ENCODE peak calls at places on chromosomes 3 and 15, in four cellular contexts. E, H, O and T are unnamed samples.

GRCh38 chr15:77633134-77633912 is 611 bp upstream of the LINGO1 start:
- DNase-seq in E (peak; percentile 62), H (no peak), O (peak; percentile 88), T (peak; percentile 95)

GRCh38 chr15:101027273-101027901 is 108.2 kb downstream of the LRRK1 start:
- DNase-seq in E (no peak), H (no peak), O (no peak), T (no peak)

GRCh38 chr15:96316953-96317629 is 13.4 kb upstream of the NR2F2 start:
- DNase-seq in E (no peak), H (no peak), O (no peak), T (no peak)

GRCh38 chr15:85792872-85793621 is 1.7 kb downstream of the KLHL25 start:
- DNase-seq in E (no peak), H (no peak), O (no peak), T (no peak)

GRCh38 chr3:144128117-144128892 is 156.7 kb downstream of the DIPK2A start:
- DNase-seq in E (no peak), H (peak; percentile 78), O (no peak), T (no peak)

GRCh38 chr3:177150970-177151627 is 46.2 kb downstream of the TBL1XR1 start:
- DNase-seq in E (peak; percentile 18), H (peak; percentile 48), O (no peak), T (no peak)

GRCh38 chr15:80275946-80276345 is 23.9 kb upstream of the CTXND1 start:
- DNase-seq in E (no peak), H (no peak), O (no peak), T (peak; percentile 48)

GRCh38 chr3:156812521-156813335 is 13.4 kb upstream of the LEKR1 start:
- DNase-seq in E (peak; percentile 82), H (no peak), O (peak; percentile 42), T (peak; percentile 96)

GRCh38 chr3:64188810-64189560 is 36.3 kb downstream of the PRICKLE2 start:
- DNase-seq in E (no peak), H (no peak), O (no peak), T (peak; percentile 66)

GRCh38 chr3:5294360-5294759 is 106.9 kb downstream of the EDEM1 start:
- DNase-seq in E (no peak), H (no peak), O (no peak), T (no peak)

DNA sequence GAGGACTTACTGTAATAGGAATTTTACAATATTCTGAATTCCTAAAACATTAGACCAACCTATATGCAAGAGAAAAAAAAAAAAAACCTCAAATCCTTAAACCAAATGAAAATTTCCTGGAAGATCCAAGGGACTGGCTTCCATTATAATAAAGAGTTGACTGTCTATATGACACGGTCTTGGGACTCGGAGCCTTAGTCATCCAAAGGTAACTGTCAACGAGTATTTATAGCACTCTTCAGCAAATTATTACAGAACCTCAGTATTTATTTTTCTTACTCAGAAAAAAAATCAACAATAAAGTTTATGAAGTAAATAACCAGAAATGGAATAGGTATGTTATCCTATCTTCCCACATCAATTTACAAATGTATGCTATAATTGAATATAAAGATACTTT is 66.0 kb downstream of the TTBK2 start:
- DNase-seq in E (no peak), H (no peak), O (no peak), T (no peak)
- TF ChIP-seq KDM1A in E (no peak), H (no peak), O (no peak), T (no peak)

DNA sequence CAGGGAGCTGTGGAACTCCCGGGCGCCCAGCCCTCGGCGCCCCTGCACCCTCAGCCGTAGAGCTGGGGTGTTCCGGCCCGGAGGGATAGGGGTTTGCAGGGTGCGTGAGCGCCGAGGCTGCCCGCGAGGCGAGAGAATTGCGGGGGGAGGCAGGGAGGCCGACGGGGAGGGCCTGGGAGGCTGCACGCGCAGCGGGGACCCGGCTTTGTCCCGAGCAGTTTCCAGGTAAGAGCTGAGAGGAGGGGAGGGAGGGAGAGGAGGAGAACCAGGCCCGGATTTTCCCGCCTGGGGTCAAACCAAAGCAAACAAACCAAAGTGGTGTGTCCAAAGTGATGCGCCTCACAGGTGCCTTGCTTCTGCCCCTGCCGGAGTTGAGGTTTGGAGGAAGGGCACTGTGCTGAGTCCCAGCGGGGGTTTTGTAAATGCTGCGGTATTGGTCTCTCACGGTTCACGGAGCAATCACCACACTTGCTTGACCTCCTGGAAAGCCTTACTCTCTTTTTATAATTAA is 146.4 kb downstream of the TJP1 start:
- DNase-seq in E (no peak), H (no peak), O (no peak), T (no peak)
- H3K4me3 ChIP-seq in E (peak overlapping the region; percentile 74), H (no peak overlapping the region), O (no peak overlapping the region), T (peak overlapping the region; percentile 80)

DNA sequence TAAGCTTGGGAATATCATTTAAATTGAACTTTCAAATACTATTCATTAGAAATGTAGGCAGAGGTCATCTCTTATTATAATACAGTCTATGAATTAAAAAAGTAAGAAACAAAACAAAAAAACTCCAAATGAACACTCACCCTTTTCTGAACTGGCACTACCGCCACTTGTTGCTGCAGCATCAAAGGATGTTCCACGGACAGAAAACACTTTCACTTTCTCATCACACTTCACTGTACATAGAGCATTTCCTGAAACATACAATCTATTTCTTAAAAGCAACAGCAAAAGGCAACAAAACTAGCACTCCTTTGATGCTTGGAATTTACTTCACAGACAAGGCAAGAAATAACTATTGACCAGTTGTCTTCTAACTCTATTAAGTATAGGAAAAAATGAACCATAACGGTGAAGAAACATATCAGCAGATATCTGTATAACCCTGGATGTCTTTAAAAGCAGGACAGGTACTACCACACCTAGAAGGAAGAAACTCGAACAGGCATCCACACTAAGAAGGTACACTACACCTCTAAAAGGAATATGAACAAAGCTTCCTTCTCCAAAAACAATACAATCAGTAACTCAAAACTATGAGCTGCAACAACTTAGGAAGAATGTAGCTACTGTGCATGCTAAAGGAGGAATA is 24.9 kb downstream of the ETFA start:
- DNase-seq in E (no peak), H (peak; percentile 28), O (no peak), T (no peak)
- TF ChIP-seq KDM1A in E (no peak), H (no peak), O (no peak), T (no peak)

DNA sequence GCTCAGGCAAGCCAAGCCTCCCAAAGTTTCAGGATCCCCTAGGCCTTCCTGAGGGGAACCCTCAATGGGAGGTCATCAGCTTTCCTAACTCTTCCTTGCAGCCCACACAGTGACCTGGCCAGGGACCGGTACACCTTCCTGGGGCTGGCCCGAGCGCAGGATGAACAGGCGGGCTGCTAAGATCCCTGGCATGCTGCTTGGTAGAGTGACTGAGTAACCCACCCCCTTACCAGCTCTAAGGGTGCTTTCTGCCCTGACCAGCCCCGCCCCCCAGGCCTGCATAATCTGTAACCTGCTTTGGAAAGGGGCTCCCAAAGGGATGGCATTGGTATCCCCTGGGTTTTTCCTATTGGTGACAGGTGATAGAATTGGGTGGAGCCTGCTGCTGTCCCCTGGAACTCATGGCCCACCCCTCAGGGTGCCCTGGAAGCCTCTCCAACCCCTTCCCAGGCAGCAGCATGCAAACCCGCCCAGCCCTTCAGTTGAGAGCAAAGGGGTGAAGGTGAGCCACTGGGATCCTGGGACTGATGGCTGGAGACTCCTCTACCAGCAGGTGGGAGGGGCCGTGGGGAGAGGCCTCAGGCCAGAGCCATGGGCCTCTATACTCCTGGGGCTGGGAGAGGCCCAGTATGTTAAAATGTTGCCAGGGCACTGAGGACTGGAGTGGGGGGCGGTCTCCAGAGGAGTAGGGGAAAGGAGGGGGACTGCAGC is 11.0 kb upstream of the KIF7 start:
- DNase-seq in E (no peak), H (no peak), O (no peak), T (no peak)
- H3K4me3 ChIP-seq in E (peak overlapping the region; percentile 65), H (no peak overlapping the region), O (no peak overlapping the region), T (no peak overlapping the region)

GRCh38 chr3:71103430-71103881 is 480.1 kb downstream of the FOXP1 start:
- DNase-seq in E (peak; percentile 40), H (no peak), O (no peak), T (no peak)
- TF ChIP-seq KDM1A in E (no peak), H (no peak), O (no peak), T (no peak)

DNA sequence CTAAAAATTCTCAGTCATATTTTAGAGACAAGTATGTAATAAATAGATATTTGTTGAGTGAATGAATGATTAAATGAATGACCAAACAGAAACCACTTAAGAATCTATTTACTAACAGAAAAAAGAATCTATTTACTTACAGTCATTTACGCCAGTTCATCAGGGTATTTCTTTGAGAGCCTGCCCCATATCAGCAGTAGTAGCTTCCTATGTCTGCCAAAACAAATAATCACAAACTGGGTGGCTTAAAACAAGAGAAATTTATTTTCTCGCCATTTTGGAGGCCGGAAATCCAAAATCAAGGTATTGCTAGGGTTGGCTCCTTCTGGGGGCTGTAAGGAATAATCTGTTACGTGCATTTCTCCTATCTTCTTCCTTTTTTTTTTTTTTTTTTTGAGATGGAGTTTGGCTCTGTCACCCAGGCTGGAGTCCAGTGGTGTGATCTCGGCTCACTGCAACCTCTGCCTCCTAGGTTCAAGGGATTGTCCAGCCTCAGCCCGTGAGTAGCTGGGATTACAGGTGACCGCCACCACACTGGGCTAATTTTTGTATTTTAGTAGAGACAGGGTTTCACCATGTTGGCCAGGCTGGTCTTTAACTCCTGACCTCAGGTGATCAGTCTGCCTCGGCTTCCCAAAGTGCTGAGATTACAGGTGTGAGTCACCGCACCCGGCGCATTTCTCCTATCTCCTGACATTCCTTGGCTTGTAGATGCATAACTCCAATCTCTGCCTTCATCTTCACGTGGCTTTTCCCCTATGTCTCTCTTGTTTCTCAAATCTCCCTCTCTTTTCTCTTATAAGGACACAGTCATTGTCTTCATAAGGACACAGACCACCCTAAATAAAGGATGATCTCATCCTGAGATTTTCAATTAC is 65.2 kb upstream of the SPPL2A start:
- DNase-seq in E (no peak), H (no peak), O (no peak), T (no peak)
- H3K4me3 ChIP-seq in E (no peak overlapping the region), H (no peak overlapping the region), O (no peak overlapping the region), T (no peak overlapping the region)

DNA sequence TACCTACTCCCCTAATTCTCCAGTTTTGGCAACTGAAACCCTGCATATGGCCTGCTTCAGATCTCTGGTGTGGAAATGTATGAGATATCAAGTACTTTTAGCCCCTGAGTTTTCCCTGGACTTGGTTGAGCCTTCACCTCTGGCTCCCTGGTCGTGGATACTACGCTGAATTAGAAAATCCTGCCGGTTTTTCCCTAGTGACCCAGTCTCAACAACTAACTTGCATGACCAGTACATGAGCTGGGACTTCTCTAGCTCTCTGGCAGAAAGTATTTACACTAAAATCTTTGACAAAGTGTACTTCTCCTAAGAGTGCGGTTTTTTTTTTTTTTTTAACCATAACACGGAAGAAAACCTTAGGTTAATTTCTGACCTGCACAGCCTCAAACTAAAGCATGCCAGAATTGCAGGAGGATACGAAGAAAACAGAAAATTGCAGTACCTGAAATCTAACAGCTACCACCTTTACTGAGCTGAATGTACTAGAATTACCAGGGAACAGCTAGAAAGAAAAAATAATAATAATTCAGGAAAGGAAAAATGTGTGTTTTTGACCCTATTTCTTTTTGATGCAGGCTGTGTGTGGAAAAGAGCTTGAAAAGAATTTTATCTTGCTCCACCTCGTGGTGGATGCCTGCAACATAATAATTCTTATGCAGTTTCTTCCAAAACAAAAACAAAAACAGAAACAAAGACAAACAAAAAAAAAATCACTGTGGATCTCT is 165.6 kb downstream of the GMNC start:
- DNase-seq in E (peak; percentile 24), H (no peak), O (no peak), T (peak; percentile 40)
- TF ChIP-seq KDM1A in E (no peak), H (no peak), O (no peak), T (no peak)

GRCh38 chr15:74128785-74129350 is 1.5 kb upstream of the ISLR2 start:
- DNase-seq in E (no peak), H (no peak), O (no peak), T (no peak)
- H3K4me3 ChIP-seq in E (no peak overlapping the region), H (no peak overlapping the region), O (no peak overlapping the region), T (no peak overlapping the region)

DNA sequence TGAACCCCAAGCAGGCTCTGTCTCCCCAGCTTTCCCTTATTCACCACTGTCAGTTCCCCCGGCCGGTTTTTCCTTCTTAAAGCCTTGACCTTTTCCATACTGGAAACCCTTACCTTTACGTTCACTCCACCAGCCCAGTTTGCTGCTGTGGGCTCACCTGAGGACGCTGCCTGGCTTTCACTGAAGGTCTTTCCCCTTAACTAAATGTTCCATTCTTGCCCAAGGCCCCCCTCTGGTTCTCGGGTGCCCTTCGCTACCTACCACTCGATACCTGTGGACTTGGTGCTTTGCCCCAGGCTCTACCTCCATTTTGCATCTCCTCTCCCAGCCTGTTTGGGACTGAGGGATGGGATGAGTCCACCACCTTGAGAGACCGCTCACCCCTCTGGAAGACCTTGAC is 851 bp downstream of the AP2M1 start:
- DNase-seq in E (no peak), H (no peak), O (no peak), T (no peak)
- TF ChIP-seq KDM1A in E (no peak), H (no peak), O (no peak), T (no peak)